ENCODE peak calls at places on chromosomes 12 and 14, in six cellular contexts. J is K562, Y is heart left ventricle, X is NB4, W is uterus, U is gastrocnemius medialis. I is an unnamed sample.

GRCh38 chr14:71466251-71466650 is 466.0 kb upstream of the RGS6 start:
- DNase-seq in X (no peak), J (no peak), U (no peak), Y (no peak), W (no peak), I (peak)

GRCh38 chr12:10562306-10562933 is 51.0 kb downstream of the MAGOHB start:
- DNase-seq in W (no peak), J (peak), Y (no peak), X (peak), U (no peak), I (peak)

GRCh38 chr14:29927596-29928341 is at the start of gene PRKD1:
- DNase-seq in Y (peak), J (peak), U (peak), W (peak), X (no peak), I (no peak)

GRCh38 chr12:3432868-3433267 is 58.1 kb upstream of the PRMT8 start:
- DNase-seq in U (no peak), J (no peak), W (no peak), Y (no peak), X (no peak), I (no peak)

GRCh38 chr12:50404307-50404706 is 3.6 kb downstream of the LARP4 start:
- DNase-seq in X (no peak), U (no peak), Y (no peak), J (no peak), W (no peak), I (no peak)

GRCh38 chr12:56884421-56884820 is 49.8 kb downstream of the SDR9C7 start:
- DNase-seq in W (no peak), Y (no peak), X (no peak), J (no peak), U (no peak), I (no peak)

GRCh38 chr12:116133149-116133548 is 144.3 kb downstream of the MED13L start:
- DNase-seq in U (no peak), W (no peak), Y (no peak), X (peak), J (no peak), I (no peak)

GRCh38 chr14:29721586-29721985 is 206.1 kb downstream of the PRKD1 start:
- DNase-seq in Y (no peak), W (no peak), U (no peak), J (no peak), X (no peak), I (no peak)

GRCh38 chr14:47674148-47674545 is 1.3 kb downstream of the MDGA2 start:
- DNase-seq in W (no peak), X (no peak), Y (no peak), J (no peak), U (no peak), I (no peak)

DNA sequence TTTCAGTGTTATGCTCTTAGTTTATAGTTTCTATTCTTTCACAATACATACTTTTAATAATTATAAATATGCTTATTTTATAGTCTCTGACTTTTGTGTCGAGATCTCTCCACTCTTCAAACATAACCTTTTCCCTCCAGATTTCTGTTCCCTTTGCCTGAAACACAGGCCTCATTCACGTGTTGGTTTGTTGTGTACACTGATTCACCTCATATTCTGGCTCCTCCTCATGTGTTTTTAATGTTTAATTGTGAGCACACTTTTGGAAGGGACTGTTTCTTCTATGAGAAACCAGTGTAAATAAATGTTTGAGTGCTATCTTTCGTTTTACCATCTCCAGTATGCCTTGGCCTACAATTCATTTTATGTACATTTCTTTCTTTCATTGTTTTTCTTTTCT is 20.1 kb downstream of the LIN7A start:
- DNase-seq in W (no peak), X (no peak), U (no peak), J (no peak), Y (no peak), I (no peak)
- TF ChIP-seq POLR2A in W (no peak), X (no peak), U (no peak), J (no peak), Y (no peak), I (no peak)

DNA sequence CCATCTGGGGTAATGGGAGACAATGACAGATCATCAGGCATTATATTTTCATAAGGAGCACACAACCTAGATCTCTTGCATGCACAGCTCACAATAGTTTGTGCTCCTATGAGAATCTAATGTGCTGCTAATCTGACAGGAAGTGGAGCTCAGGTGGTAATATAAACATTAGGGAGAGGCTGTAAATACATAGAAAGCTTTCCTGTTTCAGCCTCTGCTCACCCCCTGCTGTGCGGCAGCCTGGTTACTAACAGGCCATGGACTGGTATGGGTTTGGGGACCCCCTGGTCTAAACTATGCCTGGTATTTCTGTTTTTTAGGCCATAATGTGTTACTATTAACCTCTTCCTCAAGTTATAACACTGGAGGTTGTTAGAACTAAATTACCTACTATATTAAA is 1373.7 kb downstream of the LRFN5 start:
- DNase-seq in W (no peak), J (no peak), X (no peak), Y (no peak), U (no peak), I (no peak)
- TF ChIP-seq POLR2A in W (no peak), J (no peak), X (no peak), Y (no peak), U (no peak), I (no peak)

DNA sequence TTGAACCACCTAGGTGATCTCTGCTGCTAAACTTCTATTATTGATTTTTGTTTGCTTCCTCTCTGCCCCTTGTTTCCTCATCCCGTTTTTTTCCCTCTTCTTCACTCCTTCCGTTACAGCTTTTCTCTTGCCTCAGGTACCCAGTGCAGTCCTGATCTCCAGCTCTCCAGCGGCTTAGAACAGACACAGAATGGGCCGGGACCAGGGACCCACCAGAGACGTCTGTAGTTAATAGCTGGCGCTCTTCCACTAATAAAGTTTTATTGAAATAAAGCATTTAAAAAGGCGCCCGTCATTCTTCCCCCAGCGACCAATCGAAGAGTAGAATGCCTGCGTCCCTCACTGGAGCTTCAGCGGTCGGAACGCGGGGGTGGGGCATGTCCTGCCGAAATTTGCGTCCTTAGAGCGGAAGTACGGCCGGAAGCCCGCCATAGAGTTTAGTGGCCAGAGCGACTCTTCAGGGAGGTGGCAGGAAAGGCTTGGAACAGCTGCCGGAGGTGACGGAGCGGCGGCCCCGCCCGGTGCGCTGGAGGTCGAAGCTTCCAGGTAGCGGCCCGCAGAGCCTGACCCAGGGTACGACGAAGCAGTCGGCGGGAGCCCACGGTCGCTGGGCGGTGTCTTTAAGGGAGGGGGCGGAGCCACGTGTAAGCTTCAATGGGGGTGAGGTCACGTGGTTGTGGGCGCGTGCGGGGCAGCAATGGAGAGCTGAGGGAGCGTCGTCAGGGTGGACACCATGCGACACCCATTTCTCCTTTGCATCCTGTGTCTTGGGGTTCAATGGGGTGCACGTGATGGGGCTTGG is at the start of gene COPS7A:
- DNase-seq in Y (peak), U (peak), J (peak), W (peak), X (peak), I (peak)
- TF ChIP-seq POLR2A in Y (peak), U (peak), J (peak), W (peak), X (peak), I (peak)

DNA sequence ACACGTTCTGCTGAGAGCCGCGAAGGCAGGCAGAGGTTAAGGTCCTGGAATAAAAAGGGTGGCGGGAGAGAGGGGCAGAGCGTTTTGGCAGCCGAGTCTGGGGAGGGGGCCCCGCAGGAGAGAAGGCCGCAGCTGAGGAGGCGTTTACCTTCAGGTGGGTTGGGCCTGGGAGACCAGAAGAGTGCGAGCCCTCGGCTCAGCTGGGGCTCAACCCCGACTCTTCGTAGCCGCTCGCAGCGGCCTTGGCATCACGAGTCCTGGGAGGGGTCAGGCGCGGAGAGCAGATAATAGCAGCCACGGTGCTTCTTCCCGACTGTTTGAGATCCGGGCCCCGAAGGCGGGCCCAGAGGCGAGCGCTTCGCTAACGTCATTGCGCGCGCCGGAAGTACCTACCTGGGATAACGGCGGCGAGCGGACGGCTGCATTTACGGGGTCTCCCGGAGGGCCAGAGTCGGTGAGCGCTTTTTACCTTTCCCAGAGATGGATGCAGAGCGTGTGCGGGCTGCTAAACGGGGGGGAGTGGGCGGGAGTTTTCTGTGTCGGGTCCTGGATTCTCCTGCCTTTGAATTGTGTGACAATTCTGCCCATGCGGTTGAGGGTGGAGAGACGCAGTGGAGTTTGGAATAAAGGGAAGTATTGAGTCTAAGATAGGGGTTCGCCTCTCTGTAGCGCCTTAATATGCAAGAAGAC is at the start of the genes PPHLN1 and ZCRB1:
- DNase-seq in J (peak), X (peak), W (peak), U (peak), Y (peak), I (peak)
- TF ChIP-seq POLR2A in J (peak), X (peak), W (peak), U (peak), Y (peak), I (peak)

DNA sequence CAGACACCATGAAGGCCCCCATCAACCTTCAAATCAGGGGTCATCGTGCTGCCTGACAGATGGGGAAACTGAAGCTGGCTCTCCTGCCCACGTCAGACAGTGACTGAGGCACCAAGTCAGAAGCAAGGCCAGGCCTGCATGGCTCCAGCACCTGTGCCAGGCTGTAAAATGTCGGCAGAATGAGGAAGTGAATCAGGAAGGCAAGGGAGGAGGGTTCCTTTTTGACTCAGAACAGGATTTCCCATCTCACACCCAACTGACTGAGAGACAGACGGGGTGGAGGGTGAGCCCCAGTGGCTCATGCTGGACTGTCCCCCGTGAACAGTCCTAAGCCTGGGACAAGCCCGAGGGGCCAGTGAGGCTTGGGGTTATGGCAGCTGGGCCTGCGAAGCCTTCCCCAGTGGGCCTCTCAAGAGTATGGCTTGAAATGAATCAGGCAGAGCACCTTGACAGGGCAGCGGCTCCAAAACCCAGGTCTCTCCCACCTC is 20.9 kb downstream of the SYNE3 start:
- DNase-seq in U (no peak), X (peak), J (no peak), Y (no peak), W (no peak), I (no peak)
- TF ChIP-seq POLR2A in U (no peak), X (no peak), J (no peak), Y (no peak), W (no peak), I (no peak)

DNA sequence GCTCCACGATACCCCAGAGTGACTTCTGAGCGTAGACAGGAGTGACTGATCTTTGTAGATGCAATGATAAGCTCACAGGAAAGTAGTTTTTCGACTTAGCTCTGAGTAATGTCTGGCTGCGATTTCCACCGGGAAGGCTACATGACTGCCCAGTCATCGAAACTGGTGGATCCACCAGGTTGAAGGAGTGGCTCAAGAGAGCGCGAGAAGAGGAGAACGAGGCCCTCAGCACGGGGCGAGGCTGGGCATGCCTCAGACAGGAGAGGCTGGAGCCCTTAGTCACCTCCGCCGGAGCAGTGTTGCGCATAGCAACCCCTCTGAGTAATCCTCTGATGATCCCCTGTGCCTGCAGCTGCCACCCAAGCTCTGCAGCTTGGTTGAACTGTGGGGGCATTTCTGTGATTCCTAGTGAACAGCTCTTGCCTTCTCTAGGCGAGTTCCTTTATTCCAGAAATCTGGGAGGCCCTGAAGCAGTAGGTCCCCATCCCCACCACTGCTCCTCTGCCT is 25.6 kb downstream of the ELK3 start:
- DNase-seq in U (no peak), W (no peak), X (peak), Y (no peak), J (no peak), I (no peak)
- TF ChIP-seq POLR2A in U (no peak), W (no peak), X (no peak), Y (no peak), J (no peak), I (no peak)

GRCh38 chr14:68938515-68939423 is 40.3 kb downstream of the ACTN1 start:
- DNase-seq in X (no peak), Y (no peak), W (peak), J (no peak), U (no peak), I (no peak)

GRCh38 chr14:68939424-68939892 is 39.6 kb downstream of the ACTN1 start:
- DNase-seq in J (no peak), Y (no peak), W (no peak), X (no peak), U (no peak), I (no peak)

GRCh38 chr14:68941820-68942219 is 37.3 kb downstream of the ACTN1 start:
- DNase-seq in X (no peak), W (peak), U (peak), J (no peak), Y (peak), I (no peak)

GRCh38 chr14:68940614-68941185 is 38.4 kb downstream of the ACTN1 start:
- DNase-seq in J (no peak), Y (no peak), U (no peak), X (no peak), W (no peak), I (no peak)

GRCh38 chr14:68939893-68940613 is 39.0 kb downstream of the ACTN1 start:
- DNase-seq in Y (peak), U (peak), W (peak), X (no peak), J (no peak), I (no peak)
- TF ChIP-seq POLR2A in Y (peak), U (peak), W (peak), X (no peak), J (no peak), I (no peak)

GRCh38 chr12:53044052-53044581 is 5.7 kb upstream of the TNS2 start:
- DNase-seq in U (peak), W (no peak), X (peak), Y (peak), J (peak), I (no peak)

GRCh38 chr12:53046655-53047220 is 3.1 kb upstream of the TNS2 start:
- DNase-seq in X (peak), U (peak), Y (peak), W (peak), J (no peak), I (peak)

GRCh38 chr12:53044896-53045571 is 4.8 kb upstream of the TNS2 start:
- DNase-seq in W (no peak), Y (no peak), J (no peak), U (peak), X (no peak), I (no peak)

GRCh38 chr12:53047221-53048032 is 2.4 kb upstream of the TNS2 start:
- DNase-seq in J (peak), U (peak), X (peak), W (peak), Y (peak), I (peak)

DNA sequence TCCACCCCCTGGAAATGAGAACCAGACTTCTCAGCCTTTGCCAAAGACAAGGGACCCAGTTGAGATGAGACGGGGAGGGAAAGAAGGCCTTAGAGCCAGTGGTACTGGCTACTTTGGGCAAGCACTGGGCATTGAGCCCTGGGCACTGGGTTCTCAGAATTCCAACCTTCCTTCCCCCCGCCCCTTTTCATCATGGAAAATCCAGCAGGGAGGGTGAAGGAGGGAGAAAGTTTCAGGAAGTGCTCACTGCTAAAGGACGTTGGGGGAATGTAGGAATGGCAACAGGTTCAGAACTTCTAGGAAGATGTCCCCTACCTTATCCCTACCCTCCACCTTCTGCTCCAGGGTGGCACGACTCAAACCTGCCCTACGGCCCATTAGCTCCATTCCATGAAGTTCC is 4.2 kb upstream of the TNS2 start:
- DNase-seq in X (no peak), Y (peak), U (peak), W (peak), J (no peak), I (no peak)
- TF ChIP-seq POLR2A in X (no peak), Y (peak), U (no peak), W (peak), J (no peak), I (no peak)

DNA sequence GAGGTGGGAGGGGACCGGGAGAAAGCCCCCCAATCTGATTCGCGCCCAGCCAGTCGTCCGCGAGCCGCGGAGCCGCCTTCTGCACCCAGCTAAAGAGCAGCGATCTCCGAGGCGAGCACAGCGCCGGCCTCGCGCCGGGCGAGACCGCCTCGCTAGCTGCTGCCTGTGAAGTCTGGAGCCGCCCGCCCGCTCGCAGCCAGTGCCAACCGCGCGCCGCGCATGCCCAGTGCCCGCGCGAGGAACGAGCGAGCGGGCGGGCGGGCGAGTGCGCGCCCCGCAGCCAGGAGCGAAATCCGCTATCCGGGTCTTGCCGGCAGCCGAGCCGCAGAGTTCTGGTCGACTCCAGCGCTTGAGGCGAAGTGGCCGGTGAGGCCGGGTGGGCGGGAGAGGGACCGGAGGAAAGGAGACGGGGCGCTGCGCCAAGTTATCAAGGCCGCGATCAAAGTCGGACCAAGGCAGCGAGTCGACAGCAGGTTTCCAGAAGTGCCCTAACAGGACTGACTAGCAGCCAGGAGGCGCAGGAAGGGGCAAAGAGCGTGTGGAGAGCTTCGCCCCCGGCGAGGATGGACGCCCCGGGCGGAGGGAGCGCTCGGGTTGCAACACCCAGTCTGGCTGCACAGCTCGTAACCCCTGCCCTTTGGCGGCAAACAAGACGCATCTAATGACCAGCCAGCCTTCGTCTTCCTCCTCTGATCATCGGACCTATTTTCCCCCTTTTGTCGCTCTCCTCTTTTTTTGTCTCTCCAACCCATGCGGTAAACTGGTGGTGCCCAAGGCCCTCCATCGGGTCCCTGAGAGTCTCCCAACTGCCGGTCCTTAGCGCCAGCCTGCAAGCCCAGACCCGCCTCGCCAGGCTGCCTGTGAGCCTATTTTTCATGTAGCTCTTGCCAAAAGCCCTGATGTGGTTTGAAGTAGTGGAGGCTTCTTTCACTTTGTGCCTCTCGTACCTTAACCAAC is at the start of gene EPS8:
- DNase-seq in J (no peak), W (peak), X (peak), Y (peak), U (peak), I (peak)
- TF ChIP-seq POLR2A in J (no peak), W (peak), X (peak), Y (peak), U (peak), I (peak)